ENCODE peak calls at places on chromosomes 12 and 14, in four cellular contexts. O is HFFc6, F is D721Med, K is HepG2. Z is an unnamed sample.

GRCh38 chr12:98156697-98157096 is 358.7 kb upstream of the TMPO start:
- DNase-seq in O (no peak), F (no peak), K (no peak), Z (no peak)

GRCh38 chr12:74337951-74338350 is 199.7 kb upstream of the ATXN7L3B start:
- DNase-seq in O (peak), F (no peak), K (peak), Z (peak)

GRCh38 chr12:54071942-54072341 is 18.3 kb downstream of the HOXC4 start:
- DNase-seq in O (no peak), F (no peak), K (no peak), Z (no peak)

GRCh38 chr12:80412343-80412953 is 31.6 kb upstream of the PTPRQ start:
- DNase-seq in O (peak), F (no peak), K (peak), Z (peak)

GRCh38 chr14:103453791-103454190 is 68.6 kb downstream of the MARK3 start:
- DNase-seq in O (no peak), F (no peak), K (no peak), Z (no peak)

GRCh38 chr12:95532851-95533250 is 18.4 kb downstream of the USP44 start:
- DNase-seq in O (peak), F (no peak), K (peak), Z (no peak)

GRCh38 chr12:113988976-113989375 is 22.9 kb upstream of the RBM19 start:
- DNase-seq in O (no peak), F (no peak), K (no peak), Z (no peak)

GRCh38 chr12:113727651-113728061 is 238.5 kb downstream of the RBM19 start:
- DNase-seq in O (peak), F (no peak), K (peak), Z (no peak)

GRCh38 chr12:72570601-72571000 is 298.4 kb downstream of the TRHDE start:
- DNase-seq in O (no peak), F (no peak), K (peak), Z (no peak)

GRCh38 chr12:85531345-85531744 is 251.3 kb downstream of the ALX1 start:
- DNase-seq in O (no peak), F (no peak), K (no peak), Z (no peak)

GRCh38 chr12:29552324-29552927 is 54.9 kb upstream of the OVCH1 start:
- DNase-seq in O (peak), F (no peak), K (peak), Z (peak)

GRCh38 chr12:54370218-54370730 is 6.0 kb upstream of the GPR84 start:
- DNase-seq in O (peak), F (no peak), K (no peak), Z (peak)

GRCh38 chr12:15151141-15152091 is 69.8 kb downstream of the RERG start:
- DNase-seq in O (no peak), F (no peak), K (peak), Z (peak)

GRCh38 chr14:103361868-103362267 is 23.3 kb upstream of the MARK3 start:
- DNase-seq in O (peak), F (no peak), K (peak), Z (peak)

GRCh38 chr14:72801381-72801812 is 92.5 kb downstream of the DPF3 start:
- DNase-seq in O (peak), F (no peak), K (no peak), Z (peak)

GRCh38 chr12:109346920-109347319 is 780 bp upstream of the MYO1H start:
- DNase-seq in O (no peak), F (no peak), K (no peak), Z (no peak)
- TF ChIP-seq CTCF in O (peak), F (no peak), K (no peak), Z (no peak)

GRCh38 chr14:22303589-22304195 is 285.3 kb downstream of the DAD1 start:
- DNase-seq in O (no peak), F (no peak), K (no peak), Z (peak)
- TF ChIP-seq CTCF in O (peak), F (peak), K (peak), Z (peak)

DNA sequence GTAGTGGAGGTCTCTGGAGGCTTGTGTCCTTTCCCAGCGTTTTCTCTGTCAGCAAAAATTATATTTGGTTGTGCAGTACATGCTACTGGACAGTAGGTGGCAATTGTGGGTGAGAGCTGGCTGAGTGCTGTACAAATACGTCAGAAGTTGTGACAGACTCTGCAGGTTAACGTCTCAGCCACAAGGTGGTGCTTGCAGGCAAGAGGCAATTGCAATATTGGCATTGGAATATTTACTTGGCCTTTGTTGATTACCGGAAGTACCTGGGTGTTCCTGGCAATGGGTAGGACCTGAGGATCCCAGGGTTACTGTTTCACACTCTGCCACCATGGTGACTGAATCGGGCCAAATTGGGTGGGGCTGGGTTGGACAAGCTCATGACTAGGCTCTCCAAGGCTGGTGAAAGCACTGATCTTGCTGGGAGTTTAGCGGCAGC is 333.9 kb upstream of the LMO3 start:
- DNase-seq in O (peak), F (no peak), K (peak), Z (peak)
- TF ChIP-seq CTCF in O (peak), F (peak), K (peak), Z (peak)

GRCh38 chr12:104529130-104529874 is 72.6 kb downstream of the CHST11 start:
- DNase-seq in O (no peak), F (no peak), K (no peak), Z (no peak)

GRCh38 chr12:104526751-104527150 is 70.0 kb downstream of the CHST11 start:
- DNase-seq in O (no peak), F (no peak), K (no peak), Z (no peak)

GRCh38 chr12:104524026-104524425 is 67.3 kb downstream of the CHST11 start:
- DNase-seq in O (no peak), F (no peak), K (no peak), Z (no peak)

GRCh38 chr12:104524433-104524832 is 67.7 kb downstream of the CHST11 start:
- DNase-seq in O (no peak), F (no peak), K (no peak), Z (no peak)

GRCh38 chr12:104526320-104526719 is 69.6 kb downstream of the CHST11 start:
- DNase-seq in O (no peak), F (no peak), K (no peak), Z (no peak)
- TF ChIP-seq CTCF in O (no peak), F (no peak), K (no peak), Z (no peak)

Z was measured in MCF 10A.